ENCODE peak calls at places on chromosomes 6 and 20, in four cellular contexts. U is frontal cortex, S is HCEC 1CT, L is GM04504. M is an unnamed sample.

GRCh38 chr6:30399390-30400058 is 54.6 kb downstream of the RPP21 start:
- DNase-seq in U (no peak), S (peak; percentile 26), L (no peak), M (no peak)

GRCh38 chr6:117906905-117907599 is at the start of gene SLC35F1:
- DNase-seq in U (peak; percentile 60), S (no peak), L (no peak), M (peak; percentile 75)

GRCh38 chr20:17969276-17969883 is 562 bp downstream of the MGME1 start:
- DNase-seq in U (peak; percentile 24), S (peak; percentile 39), L (no peak), M (peak; percentile 59)

GRCh38 chr6:100592929-100593328 is 128.2 kb upstream of the SIM1 start:
- DNase-seq in U (no peak), S (no peak), L (no peak), M (no peak)

GRCh38 chr20:47350691-47351545 is 5.6 kb downstream of the ZMYND8 start:
- DNase-seq in U (no peak), S (no peak), L (no peak), M (no peak)

GRCh38 chr6:157145656-157146285 is 177.5 kb downstream of the TMEM242 start:
- DNase-seq in U (peak; percentile 56), S (no peak), L (no peak), M (no peak)

GRCh38 chr20:17807670-17808069 is 107.9 kb downstream of the BANF2 start:
- DNase-seq in U (no peak), S (peak; percentile 3), L (no peak), M (no peak)

GRCh38 chr6:47743744-47744143 is 38.1 kb upstream of the OPN5 start:
- DNase-seq in U (no peak), S (peak; percentile 56), L (no peak), M (no peak)

GRCh38 chr20:57620274-57620990 is at the start of gene ZBP1:
- DNase-seq in U (no peak), S (no peak), L (no peak), M (no peak)

GRCh38 chr6:147508871-147509608 is 550 bp downstream of the SAMD5 start:
- DNase-seq in U (peak; percentile 36), S (no peak), L (no peak), M (peak; percentile 28)

GRCh38 chr6:36623547-36624459 is 29.6 kb downstream of the SRSF3 start:
- DNase-seq in U (peak; percentile 57), S (peak; percentile 58), L (peak; percentile 67), M (peak; percentile 80)

GRCh38 chr6:151005896-151006632 is 140.6 kb downstream of the MTHFD1L start:
- DNase-seq in U (no peak), S (no peak), L (no peak), M (no peak)

GRCh38 chr6:117072781-117073180 is 192.6 kb upstream of the VGLL2 start:
- DNase-seq in U (no peak), S (no peak), L (no peak), M (no peak)